ENCODE peak calls at places on chromosome 16, in five cellular contexts. A is stimulated activated CD8-positive, alpha-beta memory T cell treated with anti-CD3 and anti-CD28 coated beads, Interleukin-12 subunit alpha, Interleukin-12 subunit beta, amount 100 ng/mL, for 4 hours; F is iris pigment epithelial cell; T is left colon; I is lower leg skin. S is an unnamed sample.

GRCh38 chr16:54165174-54165911 is 121.2 kb downstream of the IRX3 start:
- DNase-seq in A (no peak), F (no peak), T (no peak), I (peak), S (no peak)

GRCh38 chr16:10332301-10332700 is 53.6 kb upstream of the ATF7IP2 start:
- DNase-seq in A (no peak), F (no peak), T (no peak), I (no peak), S (no peak)

GRCh38 chr16:4972938-4973587 is 14.9 kb downstream of the SEC14L5 start:
- DNase-seq in A (no peak), F (no peak), T (no peak), I (no peak), S (peak)

GRCh38 chr16:85859818-85860125 is 39.2 kb upstream of the IRF8 start:
- DNase-seq in A (no peak), F (no peak), T (no peak), I (peak), S (no peak)

GRCh38 chr16:66801320-66802105 is at the start of gene TERB1:
- DNase-seq in A (no peak), F (no peak), T (no peak), I (no peak), S (no peak)

GRCh38 chr16:58639230-58639629 is 9.6 kb upstream of the CNOT1 start:
- DNase-seq in A (no peak), F (no peak), T (no peak), I (no peak), S (no peak)

GRCh38 chr16:81243927-81244326 is 5.4 kb downstream of the BCO1 start:
- DNase-seq in A (no peak), F (no peak), T (no peak), I (no peak), S (no peak)

GRCh38 chr16:13471478-13471877 is 448.5 kb upstream of the ERCC4 start:
- DNase-seq in A (no peak), F (no peak), T (no peak), I (no peak), S (no peak)

GRCh38 chr16:87854053-87854906 is 15.0 kb downstream of the SLC7A5 start:
- DNase-seq in A (no peak), F (no peak), T (peak), I (no peak), S (no peak)

GRCh38 chr16:1839554-1839953 is 12.5 kb downstream of the FAHD1 start:
- DNase-seq in A (no peak), F (peak), T (no peak), I (no peak), S (peak)

GRCh38 chr16:85699224-85699558 is 10.4 kb upstream of the GINS2 start:
- DNase-seq in A (no peak), F (no peak), T (no peak), I (no peak), S (no peak)

S was measured in mesenchymal stem cell.